ENCODE peak calls at places on chromosomes 5 and 9, in six cellular contexts. One of them, this sample, is unnamed.

GRCh38 chr9:95910023-95910706 is 34.7 kb downstream of the ERCC6L2 start:
- DNase-seq in HCT116: no peak
- DNase-seq in PC-3: peak
- DNase-seq in SK-N-SH: no peak
- DNase-seq in neural progenitor cell: no peak
- DNase-seq in MM.1S: no peak
- DNase-seq in this sample: no peak

GRCh38 chr5:39149966-39150365 is 69.4 kb downstream of the FYB1 start:
- DNase-seq in HCT116: no peak
- DNase-seq in neural progenitor cell: no peak
- DNase-seq in MM.1S: no peak
- DNase-seq in SK-N-SH: no peak
- DNase-seq in PC-3: no peak
- DNase-seq in this sample: no peak

GRCh38 chr9:109468927-109469326 is 29.2 kb downstream of the PTPN3 start:
- DNase-seq in HCT116: no peak
- DNase-seq in MM.1S: no peak
- DNase-seq in SK-N-SH: no peak
- DNase-seq in neural progenitor cell: no peak
- DNase-seq in PC-3: no peak
- DNase-seq in this sample: peak

GRCh38 chr9:81557957-81558791 is 131.2 kb downstream of the TLE1 start:
- DNase-seq in SK-N-SH: no peak
- DNase-seq in PC-3: peak
- DNase-seq in MM.1S: no peak
- DNase-seq in HCT116: no peak
- DNase-seq in neural progenitor cell: no peak
- DNase-seq in this sample: peak

GRCh38 chr9:98080780-98081179 is 24.2 kb downstream of the NANS start:
- DNase-seq in MM.1S: no peak
- DNase-seq in HCT116: no peak
- DNase-seq in SK-N-SH: no peak
- DNase-seq in PC-3: no peak
- DNase-seq in neural progenitor cell: no peak
- DNase-seq in this sample: no peak

GRCh38 chr5:148267972-148268371 is 622 bp upstream of the SPINK13 start:
- DNase-seq in neural progenitor cell: no peak
- DNase-seq in HCT116: no peak
- DNase-seq in SK-N-SH: no peak
- DNase-seq in PC-3: no peak
- DNase-seq in MM.1S: no peak
- DNase-seq in this sample: no peak

GRCh38 chr9:135864447-135865049 is 42.8 kb downstream of the CAMSAP1 start:
- DNase-seq in HCT116: peak
- DNase-seq in neural progenitor cell: peak
- DNase-seq in MM.1S: peak
- DNase-seq in SK-N-SH: peak
- DNase-seq in PC-3: peak
- DNase-seq in this sample: peak

GRCh38 chr9:36575411-36575882 is 2.8 kb downstream of the MELK start:
- DNase-seq in HCT116: no peak
- DNase-seq in neural progenitor cell: no peak
- DNase-seq in MM.1S: no peak
- DNase-seq in SK-N-SH: no peak
- DNase-seq in PC-3: peak
- DNase-seq in this sample: peak

GRCh38 chr5:9549941-9550340 is 4.1 kb upstream of the SEMA5A start:
- DNase-seq in SK-N-SH: no peak
- DNase-seq in neural progenitor cell: no peak
- DNase-seq in MM.1S: no peak
- DNase-seq in PC-3: no peak
- DNase-seq in HCT116: no peak
- DNase-seq in this sample: peak

GRCh38 chr5:159405611-159406031 is 75.3 kb upstream of the IL12B start:
- DNase-seq in MM.1S: no peak
- DNase-seq in neural progenitor cell: no peak
- DNase-seq in PC-3: no peak
- DNase-seq in HCT116: no peak
- DNase-seq in SK-N-SH: no peak
- DNase-seq in this sample: no peak

GRCh38 chr5:8458038-8458383 is 589.1 kb downstream of the MTRR start:
- DNase-seq in HCT116: no peak
- DNase-seq in MM.1S: no peak
- DNase-seq in neural progenitor cell: no peak
- DNase-seq in SK-N-SH: no peak
- DNase-seq in PC-3: no peak
- DNase-seq in this sample: peak

GRCh38 chr9:121348321-121348720 is 21.7 kb downstream of the STOM start:
- DNase-seq in SK-N-SH: no peak
- DNase-seq in neural progenitor cell: no peak
- DNase-seq in PC-3: no peak
- DNase-seq in HCT116: no peak
- DNase-seq in MM.1S: no peak
- DNase-seq in this sample: peak

GRCh38 chr9:34500623-34501267 is 22.0 kb downstream of the ENHO start:
- DNase-seq in SK-N-SH: peak
- DNase-seq in HCT116: peak
- DNase-seq in MM.1S: peak
- DNase-seq in PC-3: peak
- DNase-seq in neural progenitor cell: peak
- DNase-seq in this sample: peak

GRCh38 chr5:173697931-173698579 is 81.6 kb upstream of the BOD1 start:
- DNase-seq in PC-3: no peak
- DNase-seq in SK-N-SH: no peak
- DNase-seq in MM.1S: peak
- DNase-seq in HCT116: no peak
- DNase-seq in neural progenitor cell: no peak
- DNase-seq in this sample: no peak

GRCh38 chr9:2414465-2414864 is 207.1 kb upstream of the VLDLR start:
- DNase-seq in SK-N-SH: no peak
- DNase-seq in PC-3: peak
- DNase-seq in MM.1S: no peak
- DNase-seq in neural progenitor cell: no peak
- DNase-seq in HCT116: no peak
- DNase-seq in this sample: peak

GRCh38 chr9:91776409-91777365 is 173.3 kb downstream of the ROR2 start:
- DNase-seq in MM.1S: no peak
- DNase-seq in SK-N-SH: no peak
- DNase-seq in neural progenitor cell: no peak
- DNase-seq in HCT116: no peak
- DNase-seq in PC-3: no peak
- DNase-seq in this sample: peak

GRCh38 chr9:3824589-3824988 is 298.8 kb upstream of the RFX3 start:
- DNase-seq in HCT116: no peak
- DNase-seq in PC-3: no peak
- DNase-seq in neural progenitor cell: no peak
- DNase-seq in SK-N-SH: no peak
- DNase-seq in MM.1S: no peak
- DNase-seq in this sample: no peak

GRCh38 chr5:133287500-133287899 is 235.7 kb downstream of the HSPA4 start:
- DNase-seq in MM.1S: peak
- DNase-seq in PC-3: peak
- DNase-seq in HCT116: peak
- DNase-seq in neural progenitor cell: peak
- DNase-seq in SK-N-SH: peak
- DNase-seq in this sample: peak

GRCh38 chr9:125549465-125550215 is 157.4 kb downstream of the MAPKAP1 start:
- DNase-seq in neural progenitor cell: no peak
- DNase-seq in PC-3: no peak
- DNase-seq in MM.1S: no peak
- DNase-seq in HCT116: no peak
- DNase-seq in SK-N-SH: no peak
- DNase-seq in this sample: peak
- TF ChIP-seq EZH2phosphoT487 in neural progenitor cell: no peak
- TF ChIP-seq EZH2phosphoT487 in PC-3: no peak
- TF ChIP-seq EZH2phosphoT487 in MM.1S: no peak
- TF ChIP-seq EZH2phosphoT487 in HCT116: no peak
- TF ChIP-seq EZH2phosphoT487 in SK-N-SH: no peak
- TF ChIP-seq EZH2phosphoT487 in this sample: no peak

GRCh38 chr9:130963337-130963908 is 24.4 kb upstream of the FIBCD1 start:
- DNase-seq in HCT116: no peak
- DNase-seq in SK-N-SH: no peak
- DNase-seq in neural progenitor cell: no peak
- DNase-seq in MM.1S: no peak
- DNase-seq in PC-3: peak
- DNase-seq in this sample: no peak
- TF ChIP-seq EZH2phosphoT487 in HCT116: no peak
- TF ChIP-seq EZH2phosphoT487 in SK-N-SH: no peak
- TF ChIP-seq EZH2phosphoT487 in neural progenitor cell: no peak
- TF ChIP-seq EZH2phosphoT487 in MM.1S: no peak
- TF ChIP-seq EZH2phosphoT487 in PC-3: no peak
- TF ChIP-seq EZH2phosphoT487 in this sample: no peak

DNA sequence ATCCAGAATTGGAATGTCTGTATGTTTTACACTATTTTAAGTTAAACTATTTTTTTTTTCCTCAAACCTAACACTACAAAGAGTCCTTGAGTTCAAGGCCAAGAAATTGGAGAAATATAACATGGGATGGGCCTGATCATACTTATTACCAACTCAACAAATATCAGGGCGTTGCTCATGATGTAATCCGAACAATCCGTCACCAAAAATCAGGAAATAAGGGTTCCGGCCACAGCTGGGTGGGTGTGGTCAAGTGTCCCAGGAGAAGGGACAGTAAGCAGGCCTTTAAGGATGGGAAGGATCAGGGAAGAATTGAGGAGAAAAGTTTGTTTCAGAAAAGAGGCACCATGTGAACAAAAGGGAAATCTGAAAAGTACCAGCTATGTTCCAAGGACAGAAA is 29.8 kb downstream of the MED27 start:
- DNase-seq in SK-N-SH: no peak
- DNase-seq in MM.1S: no peak
- DNase-seq in HCT116: no peak
- DNase-seq in neural progenitor cell: no peak
- DNase-seq in PC-3: no peak
- DNase-seq in this sample: no peak
- TF ChIP-seq EZH2phosphoT487 in SK-N-SH: no peak
- TF ChIP-seq EZH2phosphoT487 in MM.1S: no peak
- TF ChIP-seq EZH2phosphoT487 in HCT116: no peak
- TF ChIP-seq EZH2phosphoT487 in neural progenitor cell: no peak
- TF ChIP-seq EZH2phosphoT487 in PC-3: no peak
- TF ChIP-seq EZH2phosphoT487 in this sample: no peak

GRCh38 chr9:117835798-117836197 is 131.6 kb downstream of the TLR4 start:
- DNase-seq in SK-N-SH: no peak
- DNase-seq in HCT116: no peak
- DNase-seq in PC-3: no peak
- DNase-seq in neural progenitor cell: no peak
- DNase-seq in MM.1S: no peak
- DNase-seq in this sample: no peak
- TF ChIP-seq EZH2phosphoT487 in SK-N-SH: no peak
- TF ChIP-seq EZH2phosphoT487 in HCT116: no peak
- TF ChIP-seq EZH2phosphoT487 in PC-3: no peak
- TF ChIP-seq EZH2phosphoT487 in neural progenitor cell: no peak
- TF ChIP-seq EZH2phosphoT487 in MM.1S: no peak
- TF ChIP-seq EZH2phosphoT487 in this sample: no peak

This sample was measured in GM23248.